ENCODE peak calls at places on chromosomes 4 and X, in six cellular contexts. X, Z, S, E, R and Q are unnamed samples.

GRCh38 chr4:42172391-42172790 is 19.9 kb upstream of the BEND4 start:
- DNase-seq in Z (no peak), R (no peak), X (no peak), E (no peak), S (no peak), Q (no peak)

GRCh38 chr4:185305979-185306442 is 89.7 kb downstream of the LRP2BP start:
- DNase-seq in S (no peak), Z (peak; percentile 100), E (peak; percentile 65), R (peak; percentile 93), X (peak; percentile 55), Q (no peak)

GRCh38 chr4:41619161-41619560 is 81.2 kb downstream of the LIMCH1 start:
- DNase-seq in S (no peak), X (no peak), R (no peak), Z (no peak), E (no peak), Q (no peak)

GRCh38 chr4:128684031-128684430 is 125.5 kb upstream of the JADE1 start:
- DNase-seq in Z (no peak), X (no peak), R (no peak), E (no peak), S (no peak), Q (no peak)

GRCh38 chrX:15240414-15240813 is 29.5 kb downstream of the ASB9 start:
- DNase-seq in Z (no peak), X (no peak), S (no peak), E (no peak), R (no peak), Q (no peak)

GRCh38 chr4:16034010-16034829 is 49.6 kb downstream of the PROM1 start:
- DNase-seq in E (no peak), X (no peak), S (no peak), R (no peak), Z (no peak), Q (no peak)

GRCh38 chr4:174714393-174715211 is 114.4 kb downstream of the GLRA3 start:
- DNase-seq in Z (peak; percentile 77), E (peak; percentile 30), R (peak; percentile 17), X (no peak), S (no peak), Q (no peak)

GRCh38 chr4:23728971-23729370 is 160.9 kb downstream of the PPARGC1A start:
- DNase-seq in X (no peak), S (no peak), E (no peak), Z (no peak), R (no peak), Q (no peak)

GRCh38 chr4:113682730-113683129 is 78.8 kb downstream of the CAMK2D start:
- DNase-seq in E (no peak), X (no peak), Z (no peak), R (no peak), S (no peak), Q (no peak)

GRCh38 chr4:153260152-153260551 is 55.9 kb downstream of the TRIM2 start:
- DNase-seq in Z (no peak), S (no peak), R (no peak), E (no peak), X (no peak), Q (no peak)

GRCh38 chr4:163395055-163395454 is 51.4 kb downstream of the NPY5R start:
- DNase-seq in S (no peak), E (no peak), X (no peak), Z (no peak), R (no peak), Q (no peak)